ENCODE peak calls at places on chromosomes 13 and 19, in ten cellular contexts. O, P, W, S, R, G, B, J, C and F are unnamed samples.

GRCh38 chr19:18340237-18340989 is at the start of gene PGPEP1:
- DNase-seq in C (peak), J (peak), S (peak), O (peak), W (peak), R (peak), G (peak), P (peak), B (peak), F (peak)

GRCh38 chr19:16628984-16629691 is 1.1 kb upstream of the MED26 start:
- DNase-seq in R (peak), C (peak), G (peak), S (no peak), W (no peak), J (no peak), B (peak), O (no peak), P (peak), F (no peak)

GRCh38 chr19:34504273-34504808 is 22.8 kb downstream of the WTIP start:
- DNase-seq in P (no peak), G (no peak), R (no peak), B (no peak), O (peak), W (no peak), S (no peak), C (no peak), J (no peak), F (no peak)

GRCh38 chr19:47427241-47428176 is 8.2 kb upstream of the MEIS3 start:
- DNase-seq in G (peak), W (peak), R (peak), P (peak), O (peak), S (peak), J (peak), C (peak), B (peak), F (peak)

GRCh38 chr19:55620951-55621672 is 3.3 kb downstream of the ZNF784 start:
- DNase-seq in J (no peak), B (no peak), C (no peak), W (no peak), G (no peak), P (no peak), R (no peak), S (peak), O (no peak), F (no peak)

GRCh38 chr13:104416973-104417372 is 1350.8 kb upstream of the SLC10A2 start:
- DNase-seq in G (no peak), S (no peak), C (no peak), R (no peak), J (no peak), P (no peak), B (no peak), W (no peak), O (no peak), F (no peak)

GRCh38 chr19:12984143-12984627 is 11.1 kb upstream of the NFIX start:
- DNase-seq in G (no peak), W (no peak), O (no peak), C (no peak), R (no peak), S (no peak), P (no peak), B (no peak), J (no peak), F (no peak)

GRCh38 chr19:646798-647565 is 7.3 kb downstream of the FGF22 start:
- DNase-seq in B (no peak), G (no peak), J (no peak), C (no peak), R (no peak), S (no peak), P (no peak), W (no peak), O (no peak), F (no peak)

GRCh38 chr19:4059493-4059880 is 7.2 kb downstream of the ZBTB7A start:
- DNase-seq in J (no peak), C (no peak), S (no peak), B (no peak), W (no peak), P (no peak), G (no peak), R (no peak), O (no peak), F (no peak)

GRCh38 chr19:48244289-48244688 is 11.4 kb downstream of the CARD8 start:
- DNase-seq in J (no peak), R (no peak), S (peak), C (peak), B (peak), W (no peak), G (no peak), P (no peak), O (no peak), F (peak)

GRCh38 chr19:44598880-44599279 is 14.5 kb upstream of the IGSF23 start:
- DNase-seq in J (no peak), B (no peak), P (no peak), C (no peak), O (no peak), W (no peak), G (peak), R (peak), S (no peak), F (no peak)

GRCh38 chr13:87128006-87128405 is 543.2 kb upstream of the SLITRK5 start:
- DNase-seq in P (no peak), O (no peak), J (peak), G (no peak), B (no peak), R (peak), W (no peak), C (no peak), S (peak), F (no peak)